ENCODE peak calls at places on chromosomes 3 and 15, in seven cellular contexts. Q is CD8-positive, alpha-beta memory T cell; W is psoas muscle; F is fibroblast of lung; V is cardiac muscle cell; B is colonic mucosa; E is upper lobe of right lung. J is an unnamed sample.
A peak's percentile ranks its signal among the peaks of the same experiment; 100 is the strongest.

GRCh38 chr15:25451501-25451900 is 12.7 kb upstream of the UBE3A start:
- DNase-seq in Q (no peak), W (no peak), F (no peak), V (no peak), B (no peak), E (no peak), J (no peak)

GRCh38 chr3:141058996-141059395 is 7.8 kb downstream of the SPSB4 start:
- DNase-seq in Q (no peak), W (no peak), F (no peak), V (no peak), B (no peak), E (no peak), J (no peak)

GRCh38 chr3:126896941-126897340 is 86.0 kb upstream of the PLXNA1 start:
- DNase-seq in Q (no peak), W (no peak), F (no peak), V (no peak), B (no peak), E (no peak), J (no peak)

GRCh38 chr15:64464271-64465005 is 4.1 kb downstream of the ZNF609 start:
- DNase-seq in Q (no peak), W (no peak), F (peak; percentile 57), V (peak; percentile 42), B (no peak), E (no peak), J (no peak)

GRCh38 chr15:80277147-80277546 is 25.1 kb upstream of the CTXND1 start:
- DNase-seq in Q (no peak), W (no peak), F (no peak), V (no peak), B (no peak), E (no peak), J (no peak)

GRCh38 chr15:84755736-84756527 is 7.5 kb downstream of the ZNF592 start:
- DNase-seq in Q (no peak), W (no peak), F (no peak), V (no peak), B (no peak), E (no peak), J (no peak)

GRCh38 chr3:126009181-126009580 is 40.2 kb downstream of the ROPN1B start:
- DNase-seq in Q (no peak), W (no peak), F (no peak), V (no peak), B (no peak), E (no peak), J (no peak)

GRCh38 chr15:52306270-52306669 is 10.7 kb upstream of the MYO5C start:
- DNase-seq in Q (no peak), W (no peak), F (peak; percentile 63), V (peak; percentile 57), B (no peak), E (no peak), J (no peak)

GRCh38 chr3:192207239-192207638 is 520.1 kb downstream of the FGF12 start:
- DNase-seq in Q (no peak), W (no peak), F (peak; percentile 48), V (no peak), B (no peak), E (no peak), J (no peak)

GRCh38 chr15:100778831-100779288 is 100.8 kb upstream of the ALDH1A3 start:
- DNase-seq in Q (peak; percentile 23), W (no peak), F (no peak), V (no peak), B (peak; percentile 10), E (peak; percentile 39), J (no peak)

GRCh38 chr3:144187531-144188230 is 216.1 kb downstream of the DIPK2A start:
- DNase-seq in Q (no peak), W (no peak), F (peak; percentile 78), V (peak; percentile 47), B (no peak), E (no peak), J (no peak)

GRCh38 chr3:5310509-5310908 is 123.0 kb downstream of the EDEM1 start:
- DNase-seq in Q (no peak), W (no peak), F (no peak), V (no peak), B (no peak), E (no peak), J (no peak)

GRCh38 chr3:13401149-13401548 is 19.0 kb downstream of the NUP210 start:
- DNase-seq in Q (peak; percentile 17), W (no peak), F (no peak), V (no peak), B (no peak), E (no peak), J (no peak)

GRCh38 chr3:149559989-149560388 is 85.5 kb downstream of the TM4SF4 start:
- DNase-seq in Q (no peak), W (no peak), F (no peak), V (no peak), B (no peak), E (no peak), J (no peak)

GRCh38 chr3:27993061-27993460 is 248.4 kb upstream of the CMC1 start:
- DNase-seq in Q (no peak), W (no peak), F (no peak), V (no peak), B (no peak), E (no peak), J (no peak)

GRCh38 chr3:41175365-41175764 is 23.9 kb upstream of the CTNNB1 start:
- DNase-seq in Q (no peak), W (no peak), F (no peak), V (no peak), B (no peak), E (no peak), J (no peak)

GRCh38 chr3:59766165-59766872 is 716.5 kb upstream of the CFAP20DC start:
- DNase-seq in Q (no peak), W (no peak), F (peak; percentile 67), V (peak; percentile 85), B (no peak), E (no peak), J (no peak)

GRCh38 chr3:151171145-151171544 is 31.9 kb downstream of the GPR171 start:
- DNase-seq in Q (peak; percentile 60), W (no peak), F (peak; percentile 3), V (no peak), B (peak; percentile 29), E (no peak), J (no peak)

DNA sequence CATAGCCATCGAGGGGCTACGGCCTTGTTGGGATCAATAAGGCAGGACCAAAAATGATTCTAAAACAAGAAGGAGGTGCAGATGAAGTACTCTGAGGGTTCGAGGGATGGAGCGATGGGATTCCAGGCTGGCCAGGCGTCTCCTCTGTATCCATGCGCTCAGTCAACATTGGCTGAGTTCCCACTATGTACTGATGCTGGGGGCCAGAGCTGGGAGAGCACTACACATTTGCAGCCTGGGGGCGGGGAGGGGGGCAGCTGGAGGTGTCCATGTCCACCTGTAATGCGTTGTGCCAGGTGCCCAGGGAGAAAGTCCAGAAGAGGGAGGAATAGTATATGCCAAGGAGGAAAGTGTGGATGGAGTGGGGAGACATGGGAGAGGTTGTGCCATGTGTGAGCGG is 81.4 kb downstream of the AAGAB start:
- DNase-seq in Q (no peak), W (no peak), F (no peak), V (no peak), B (no peak), E (peak; percentile 28), J (no peak)
- H3K27ac ChIP-seq in Q (no peak overlapping the region), W (peak overlapping the region; percentile 90), F (peak overlapping the region; percentile 40), V (no peak overlapping the region), B (no peak overlapping the region), E (no peak overlapping the region), J (no peak overlapping the region)

GRCh38 chr3:30654269-30654668 is 47.9 kb downstream of the TGFBR2 start:
- DNase-seq in Q (no peak), W (no peak), F (no peak), V (no peak), B (no peak), E (no peak), J (no peak)
- H3K36me3 ChIP-seq in Q (peaks cover 43% of the 10 kb centered on the region), W (peaks cover 12% of the 10 kb centered on the region), F (peaks cover 15% of the 10 kb centered on the region), V (peaks cover 5% of the 10 kb centered on the region), B (peaks cover 5% of the 10 kb centered on the region), E (peaks cover 87% of the 10 kb centered on the region), J (peaks cover 81% of the 10 kb centered on the region)

DNA sequence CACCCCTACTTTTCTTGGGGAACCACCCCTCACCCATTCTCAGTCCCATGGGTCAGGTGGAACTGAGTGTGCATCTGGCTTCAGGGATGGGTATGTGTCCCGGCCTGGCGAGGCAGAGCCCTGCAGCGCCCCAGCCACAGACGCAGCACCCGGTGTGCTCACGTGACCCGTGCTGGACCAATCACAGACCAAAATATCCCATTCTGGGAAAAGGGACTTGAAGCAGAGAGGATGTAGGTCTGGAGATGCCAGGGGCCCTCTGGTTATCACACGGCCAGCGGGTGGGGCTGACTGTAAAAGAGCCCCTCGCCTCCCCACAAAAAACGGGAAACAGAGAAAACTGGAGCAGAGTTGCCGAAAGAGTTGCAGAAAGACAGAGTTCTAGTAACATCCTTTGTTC is 138.0 kb upstream of the RAD18 start:
- DNase-seq in Q (no peak), W (no peak), F (no peak), V (no peak), B (no peak), E (no peak), J (no peak)
- H3K27ac ChIP-seq in Q (no peak overlapping the region), W (no peak overlapping the region), F (no peak overlapping the region), V (no peak overlapping the region), B (no peak overlapping the region), E (no peak overlapping the region), J (no peak overlapping the region)

GRCh38 chr3:142961539-142961938 is 1.9 kb downstream of the PAQR9 start:
- DNase-seq in Q (no peak), W (no peak), F (no peak), V (no peak), B (no peak), E (no peak), J (no peak)

GRCh38 chr3:142962175-142962519 is 1.3 kb downstream of the PAQR9 start:
- DNase-seq in Q (no peak), W (no peak), F (no peak), V (no peak), B (no peak), E (no peak), J (no peak)

GRCh38 chr3:142962520-142963265 is 781 bp downstream of the PAQR9 start:
- DNase-seq in Q (no peak), W (no peak), F (no peak), V (no peak), B (no peak), E (no peak), J (no peak)

GRCh38 chr3:142960322-142960850 is 3.1 kb downstream of the PAQR9 start:
- DNase-seq in Q (no peak), W (no peak), F (no peak), V (no peak), B (no peak), E (no peak), J (no peak)

GRCh38 chr3:142958707-142959106 is 4.8 kb downstream of the PAQR9 start:
- DNase-seq in Q (no peak), W (peak; percentile 59), F (peak; percentile 82), V (no peak), B (no peak), E (no peak), J (no peak)
- H3K36me3 ChIP-seq in Q (no peaks in the 10 kb centered on the region), W (no peaks in the 10 kb centered on the region), F (no peaks in the 10 kb centered on the region), V (no peaks in the 10 kb centered on the region), B (no peaks in the 10 kb centered on the region), E (no peaks in the 10 kb centered on the region), J (no peaks in the 10 kb centered on the region)

DNA sequence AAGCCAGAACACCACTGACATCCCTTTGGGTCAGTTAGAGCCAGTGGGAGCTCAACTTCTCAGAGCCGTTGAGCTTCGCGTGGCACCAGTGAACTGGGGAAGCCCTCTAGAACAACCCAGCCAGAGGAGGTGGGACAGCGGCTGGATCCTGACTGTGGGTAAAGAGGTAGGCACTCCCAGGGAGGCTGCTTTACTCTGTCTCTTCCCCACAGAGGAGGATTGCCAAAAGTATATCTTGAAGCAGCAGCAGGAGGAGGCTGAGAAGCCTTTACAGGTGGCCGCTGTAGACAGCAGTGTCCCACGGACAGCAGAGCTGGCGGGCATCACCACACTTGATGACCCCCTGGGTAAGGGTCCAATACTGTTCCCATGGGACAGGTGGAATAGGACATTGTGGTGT is 1.2 kb downstream of the MYD88 start:
- DNase-seq in Q (no peak), W (no peak), F (no peak), V (no peak), B (no peak), E (peak; percentile 49), J (no peak)
- H3K27ac ChIP-seq in Q (peak overlapping the region; percentile 89), W (no peak overlapping the region), F (no peak overlapping the region), V (no peak overlapping the region), B (no peak overlapping the region), E (peak overlapping the region; percentile 96), J (no peak overlapping the region)